ENCODE peak calls at places on chromosomes 7 and 10, in nine cellular contexts. One of them, this sample, is unnamed.

GRCh38 chr10:90947025-90947960 is 26.4 kb upstream of the ANKRD1 start:
- DNase-seq in NCI-H2081: no peak
- DNase-seq in activated CD8-positive, alpha-beta memory T cell treated with anti-CD3 and anti-CD28 coated beads, Interleukin-2, amount 50 U/mL, for 48 hours: no peak
- DNase-seq in SK-MEL-5: no peak
- DNase-seq in iPS DF 6.9: no peak
- DNase-seq in GM04504: no peak
- DNase-seq in GM13976: peak
- DNase-seq in type B pancreatic cell: no peak
- DNase-seq in SHP77: no peak
- DNase-seq in this sample: no peak

GRCh38 chr7:55486991-55487390 is 85.3 kb downstream of the VOPP1 start:
- DNase-seq in NCI-H2081: no peak
- DNase-seq in activated CD8-positive, alpha-beta memory T cell treated with anti-CD3 and anti-CD28 coated beads, Interleukin-2, amount 50 U/mL, for 48 hours: no peak
- DNase-seq in SK-MEL-5: no peak
- DNase-seq in iPS DF 6.9: no peak
- DNase-seq in GM04504: peak
- DNase-seq in GM13976: no peak
- DNase-seq in type B pancreatic cell: no peak
- DNase-seq in SHP77: no peak
- DNase-seq in this sample: no peak

GRCh38 chr7:44471436-44471835 is 19.0 kb downstream of the NUDCD3 start:
- DNase-seq in NCI-H2081: no peak
- DNase-seq in activated CD8-positive, alpha-beta memory T cell treated with anti-CD3 and anti-CD28 coated beads, Interleukin-2, amount 50 U/mL, for 48 hours: no peak
- DNase-seq in SK-MEL-5: no peak
- DNase-seq in iPS DF 6.9: no peak
- DNase-seq in GM04504: no peak
- DNase-seq in GM13976: no peak
- DNase-seq in type B pancreatic cell: no peak
- DNase-seq in SHP77: no peak
- DNase-seq in this sample: no peak

GRCh38 chr7:138004936-138005335 is 3.0 kb upstream of the CREB3L2 start:
- DNase-seq in NCI-H2081: no peak
- DNase-seq in activated CD8-positive, alpha-beta memory T cell treated with anti-CD3 and anti-CD28 coated beads, Interleukin-2, amount 50 U/mL, for 48 hours: no peak
- DNase-seq in SK-MEL-5: no peak
- DNase-seq in iPS DF 6.9: no peak
- DNase-seq in GM04504: no peak
- DNase-seq in GM13976: no peak
- DNase-seq in type B pancreatic cell: no peak
- DNase-seq in SHP77: no peak
- DNase-seq in this sample: no peak

GRCh38 chr10:112650588-112651030 is 203.6 kb downstream of the VTI1A start:
- DNase-seq in NCI-H2081: no peak
- DNase-seq in activated CD8-positive, alpha-beta memory T cell treated with anti-CD3 and anti-CD28 coated beads, Interleukin-2, amount 50 U/mL, for 48 hours: no peak
- DNase-seq in SK-MEL-5: no peak
- DNase-seq in iPS DF 6.9: no peak
- DNase-seq in GM04504: no peak
- DNase-seq in GM13976: no peak
- DNase-seq in type B pancreatic cell: no peak
- DNase-seq in SHP77: no peak
- DNase-seq in this sample: no peak

GRCh38 chr10:89219512-89220218 is 12.5 kb upstream of the CH25H start:
- DNase-seq in NCI-H2081: no peak
- DNase-seq in activated CD8-positive, alpha-beta memory T cell treated with anti-CD3 and anti-CD28 coated beads, Interleukin-2, amount 50 U/mL, for 48 hours: no peak
- DNase-seq in SK-MEL-5: no peak
- DNase-seq in iPS DF 6.9: no peak
- DNase-seq in GM04504: no peak
- DNase-seq in GM13976: no peak
- DNase-seq in type B pancreatic cell: no peak
- DNase-seq in SHP77: no peak
- DNase-seq in this sample: no peak

GRCh38 chr10:72951760-72952159 is 2.8 kb downstream of the PLA2G12B start:
- DNase-seq in NCI-H2081: no peak
- DNase-seq in activated CD8-positive, alpha-beta memory T cell treated with anti-CD3 and anti-CD28 coated beads, Interleukin-2, amount 50 U/mL, for 48 hours: no peak
- DNase-seq in SK-MEL-5: no peak
- DNase-seq in iPS DF 6.9: no peak
- DNase-seq in GM04504: no peak
- DNase-seq in GM13976: no peak
- DNase-seq in type B pancreatic cell: no peak
- DNase-seq in SHP77: no peak
- DNase-seq in this sample: no peak

GRCh38 chr7:84194484-84195260 is at the start of gene SEMA3A:
- DNase-seq in NCI-H2081: peak
- DNase-seq in activated CD8-positive, alpha-beta memory T cell treated with anti-CD3 and anti-CD28 coated beads, Interleukin-2, amount 50 U/mL, for 48 hours: peak
- DNase-seq in SK-MEL-5: peak
- DNase-seq in iPS DF 6.9: no peak
- DNase-seq in GM04504: peak
- DNase-seq in GM13976: no peak
- DNase-seq in type B pancreatic cell: no peak
- DNase-seq in SHP77: peak
- DNase-seq in this sample: no peak

GRCh38 chr7:112752576-112752975 is 37.6 kb downstream of the TMEM168 start:
- DNase-seq in NCI-H2081: no peak
- DNase-seq in activated CD8-positive, alpha-beta memory T cell treated with anti-CD3 and anti-CD28 coated beads, Interleukin-2, amount 50 U/mL, for 48 hours: no peak
- DNase-seq in SK-MEL-5: no peak
- DNase-seq in iPS DF 6.9: no peak
- DNase-seq in GM04504: no peak
- DNase-seq in GM13976: no peak
- DNase-seq in type B pancreatic cell: no peak
- DNase-seq in SHP77: no peak
- DNase-seq in this sample: no peak

GRCh38 chr7:23347682-23348180 is 48.6 kb downstream of the MALSU1 start:
- DNase-seq in NCI-H2081: peak
- DNase-seq in activated CD8-positive, alpha-beta memory T cell treated with anti-CD3 and anti-CD28 coated beads, Interleukin-2, amount 50 U/mL, for 48 hours: no peak
- DNase-seq in SK-MEL-5: peak
- DNase-seq in iPS DF 6.9: no peak
- DNase-seq in GM04504: peak
- DNase-seq in GM13976: peak
- DNase-seq in type B pancreatic cell: no peak
- DNase-seq in SHP77: no peak
- DNase-seq in this sample: no peak

GRCh38 chr10:69851306-69851705 is 49.6 kb downstream of the COL13A1 start:
- DNase-seq in NCI-H2081: no peak
- DNase-seq in activated CD8-positive, alpha-beta memory T cell treated with anti-CD3 and anti-CD28 coated beads, Interleukin-2, amount 50 U/mL, for 48 hours: no peak
- DNase-seq in SK-MEL-5: no peak
- DNase-seq in iPS DF 6.9: no peak
- DNase-seq in GM04504: no peak
- DNase-seq in GM13976: no peak
- DNase-seq in type B pancreatic cell: no peak
- DNase-seq in SHP77: no peak
- DNase-seq in this sample: no peak

GRCh38 chr7:131190146-131190545 is 137.5 kb upstream of the MKLN1 start:
- DNase-seq in NCI-H2081: no peak
- DNase-seq in activated CD8-positive, alpha-beta memory T cell treated with anti-CD3 and anti-CD28 coated beads, Interleukin-2, amount 50 U/mL, for 48 hours: no peak
- DNase-seq in SK-MEL-5: no peak
- DNase-seq in iPS DF 6.9: peak
- DNase-seq in GM04504: no peak
- DNase-seq in GM13976: no peak
- DNase-seq in type B pancreatic cell: no peak
- DNase-seq in SHP77: no peak
- DNase-seq in this sample: no peak

GRCh38 chr7:39357648-39358047 is 208.6 kb upstream of the YAE1 start:
- DNase-seq in NCI-H2081: no peak
- DNase-seq in activated CD8-positive, alpha-beta memory T cell treated with anti-CD3 and anti-CD28 coated beads, Interleukin-2, amount 50 U/mL, for 48 hours: no peak
- DNase-seq in SK-MEL-5: peak
- DNase-seq in iPS DF 6.9: no peak
- DNase-seq in GM04504: no peak
- DNase-seq in GM13976: no peak
- DNase-seq in type B pancreatic cell: no peak
- DNase-seq in SHP77: no peak
- DNase-seq in this sample: no peak

GRCh38 chr7:142800103-142800502 is 29.3 kb downstream of the PRSS2 start:
- DNase-seq in NCI-H2081: no peak
- DNase-seq in activated CD8-positive, alpha-beta memory T cell treated with anti-CD3 and anti-CD28 coated beads, Interleukin-2, amount 50 U/mL, for 48 hours: no peak
- DNase-seq in SK-MEL-5: no peak
- DNase-seq in iPS DF 6.9: no peak
- DNase-seq in GM04504: no peak
- DNase-seq in GM13976: no peak
- DNase-seq in type B pancreatic cell: no peak
- DNase-seq in SHP77: no peak
- DNase-seq in this sample: no peak

GRCh38 chr10:69186524-69186923 is 6.5 kb downstream of the SUPV3L1 start:
- DNase-seq in NCI-H2081: no peak
- DNase-seq in activated CD8-positive, alpha-beta memory T cell treated with anti-CD3 and anti-CD28 coated beads, Interleukin-2, amount 50 U/mL, for 48 hours: no peak
- DNase-seq in SK-MEL-5: no peak
- DNase-seq in iPS DF 6.9: no peak
- DNase-seq in GM04504: no peak
- DNase-seq in GM13976: no peak
- DNase-seq in type B pancreatic cell: no peak
- DNase-seq in SHP77: no peak
- DNase-seq in this sample: no peak

GRCh38 chr10:59366310-59366709 is 4.0 kb upstream of the FAM13C start:
- DNase-seq in NCI-H2081: no peak
- DNase-seq in activated CD8-positive, alpha-beta memory T cell treated with anti-CD3 and anti-CD28 coated beads, Interleukin-2, amount 50 U/mL, for 48 hours: no peak
- DNase-seq in SK-MEL-5: peak
- DNase-seq in iPS DF 6.9: no peak
- DNase-seq in GM04504: no peak
- DNase-seq in GM13976: no peak
- DNase-seq in type B pancreatic cell: no peak
- DNase-seq in SHP77: no peak
- DNase-seq in this sample: no peak

GRCh38 chr7:134645935-134646334 is 718 bp upstream of the BPGM start:
- DNase-seq in NCI-H2081: no peak
- DNase-seq in activated CD8-positive, alpha-beta memory T cell treated with anti-CD3 and anti-CD28 coated beads, Interleukin-2, amount 50 U/mL, for 48 hours: no peak
- DNase-seq in SK-MEL-5: peak
- DNase-seq in iPS DF 6.9: no peak
- DNase-seq in GM04504: peak
- DNase-seq in GM13976: no peak
- DNase-seq in type B pancreatic cell: no peak
- DNase-seq in SHP77: no peak
- DNase-seq in this sample: no peak

GRCh38 chr10:14838582-14839304 is 637 bp downstream of the HSPA14 start:
- DNase-seq in NCI-H2081: no peak
- DNase-seq in activated CD8-positive, alpha-beta memory T cell treated with anti-CD3 and anti-CD28 coated beads, Interleukin-2, amount 50 U/mL, for 48 hours: peak
- DNase-seq in SK-MEL-5: peak
- DNase-seq in iPS DF 6.9: no peak
- DNase-seq in GM04504: no peak
- DNase-seq in GM13976: peak
- DNase-seq in type B pancreatic cell: peak
- DNase-seq in SHP77: no peak
- DNase-seq in this sample: peak

GRCh38 chr10:69572159-69573055 is 815 bp downstream of the NEUROG3 start:
- DNase-seq in NCI-H2081: no peak
- DNase-seq in activated CD8-positive, alpha-beta memory T cell treated with anti-CD3 and anti-CD28 coated beads, Interleukin-2, amount 50 U/mL, for 48 hours: peak
- DNase-seq in SK-MEL-5: no peak
- DNase-seq in iPS DF 6.9: no peak
- DNase-seq in GM04504: no peak
- DNase-seq in GM13976: peak
- DNase-seq in type B pancreatic cell: no peak
- DNase-seq in SHP77: no peak
- DNase-seq in this sample: no peak

GRCh38 chr7:17408904-17409290 is 110.4 kb downstream of the AHR start:
- DNase-seq in NCI-H2081: no peak
- DNase-seq in activated CD8-positive, alpha-beta memory T cell treated with anti-CD3 and anti-CD28 coated beads, Interleukin-2, amount 50 U/mL, for 48 hours: no peak
- DNase-seq in SK-MEL-5: no peak
- DNase-seq in iPS DF 6.9: no peak
- DNase-seq in GM04504: no peak
- DNase-seq in GM13976: no peak
- DNase-seq in type B pancreatic cell: no peak
- DNase-seq in SHP77: no peak
- DNase-seq in this sample: no peak

GRCh38 chr7:120413164-120413563 is 140.2 kb downstream of the KCND2 start:
- DNase-seq in NCI-H2081: no peak
- DNase-seq in activated CD8-positive, alpha-beta memory T cell treated with anti-CD3 and anti-CD28 coated beads, Interleukin-2, amount 50 U/mL, for 48 hours: no peak
- DNase-seq in SK-MEL-5: no peak
- DNase-seq in iPS DF 6.9: no peak
- DNase-seq in GM04504: no peak
- DNase-seq in GM13976: no peak
- DNase-seq in type B pancreatic cell: no peak
- DNase-seq in SHP77: no peak
- DNase-seq in this sample: no peak

GRCh38 chr7:11193131-11193867 is 219.6 kb downstream of the PHF14 start:
- DNase-seq in NCI-H2081: peak
- DNase-seq in activated CD8-positive, alpha-beta memory T cell treated with anti-CD3 and anti-CD28 coated beads, Interleukin-2, amount 50 U/mL, for 48 hours: no peak
- DNase-seq in SK-MEL-5: no peak
- DNase-seq in iPS DF 6.9: peak
- DNase-seq in GM04504: no peak
- DNase-seq in GM13976: no peak
- DNase-seq in type B pancreatic cell: no peak
- DNase-seq in SHP77: peak
- DNase-seq in this sample: no peak

GRCh38 chr10:110207805-110208613 is 604 bp downstream of the MXI1 start:
- DNase-seq in NCI-H2081: no peak
- DNase-seq in activated CD8-positive, alpha-beta memory T cell treated with anti-CD3 and anti-CD28 coated beads, Interleukin-2, amount 50 U/mL, for 48 hours: peak
- DNase-seq in SK-MEL-5: no peak
- DNase-seq in iPS DF 6.9: no peak
- DNase-seq in GM04504: no peak
- DNase-seq in GM13976: peak
- DNase-seq in type B pancreatic cell: no peak
- DNase-seq in SHP77: no peak
- DNase-seq in this sample: peak

GRCh38 chr10:99595770-99596465 is 24.3 kb downstream of the SLC25A28 start:
- DNase-seq in NCI-H2081: no peak
- DNase-seq in activated CD8-positive, alpha-beta memory T cell treated with anti-CD3 and anti-CD28 coated beads, Interleukin-2, amount 50 U/mL, for 48 hours: no peak
- DNase-seq in SK-MEL-5: no peak
- DNase-seq in iPS DF 6.9: no peak
- DNase-seq in GM04504: no peak
- DNase-seq in GM13976: no peak
- DNase-seq in type B pancreatic cell: no peak
- DNase-seq in SHP77: no peak
- DNase-seq in this sample: no peak

GRCh38 chr7:35993663-35994622 is 159.1 kb upstream of the EEPD1 start:
- DNase-seq in NCI-H2081: no peak
- DNase-seq in activated CD8-positive, alpha-beta memory T cell treated with anti-CD3 and anti-CD28 coated beads, Interleukin-2, amount 50 U/mL, for 48 hours: no peak
- DNase-seq in SK-MEL-5: no peak
- DNase-seq in iPS DF 6.9: no peak
- DNase-seq in GM04504: no peak
- DNase-seq in GM13976: no peak
- DNase-seq in type B pancreatic cell: no peak
- DNase-seq in SHP77: no peak
- DNase-seq in this sample: no peak

GRCh38 chr7:45196374-45196773 is 38.8 kb downstream of the RAMP3 start:
- DNase-seq in NCI-H2081: no peak
- DNase-seq in activated CD8-positive, alpha-beta memory T cell treated with anti-CD3 and anti-CD28 coated beads, Interleukin-2, amount 50 U/mL, for 48 hours: peak
- DNase-seq in SK-MEL-5: no peak
- DNase-seq in iPS DF 6.9: no peak
- DNase-seq in GM04504: no peak
- DNase-seq in GM13976: no peak
- DNase-seq in type B pancreatic cell: no peak
- DNase-seq in SHP77: no peak
- DNase-seq in this sample: peak

GRCh38 chr7:130926021-130926691 is 192.1 kb upstream of the KLF14 start:
- DNase-seq in NCI-H2081: no peak
- DNase-seq in activated CD8-positive, alpha-beta memory T cell treated with anti-CD3 and anti-CD28 coated beads, Interleukin-2, amount 50 U/mL, for 48 hours: no peak
- DNase-seq in SK-MEL-5: no peak
- DNase-seq in iPS DF 6.9: no peak
- DNase-seq in GM04504: no peak
- DNase-seq in GM13976: no peak
- DNase-seq in type B pancreatic cell: no peak
- DNase-seq in SHP77: no peak
- DNase-seq in this sample: no peak

GRCh38 chr7:102284399-102284798 is 2.3 kb upstream of the SH2B2 start:
- DNase-seq in NCI-H2081: no peak
- DNase-seq in activated CD8-positive, alpha-beta memory T cell treated with anti-CD3 and anti-CD28 coated beads, Interleukin-2, amount 50 U/mL, for 48 hours: no peak
- DNase-seq in SK-MEL-5: no peak
- DNase-seq in iPS DF 6.9: no peak
- DNase-seq in GM04504: no peak
- DNase-seq in GM13976: no peak
- DNase-seq in type B pancreatic cell: no peak
- DNase-seq in SHP77: no peak
- DNase-seq in this sample: no peak

GRCh38 chr10:56319386-56319785 is 41.7 kb downstream of the ZWINT start:
- DNase-seq in NCI-H2081: no peak
- DNase-seq in activated CD8-positive, alpha-beta memory T cell treated with anti-CD3 and anti-CD28 coated beads, Interleukin-2, amount 50 U/mL, for 48 hours: no peak
- DNase-seq in SK-MEL-5: no peak
- DNase-seq in iPS DF 6.9: no peak
- DNase-seq in GM04504: no peak
- DNase-seq in GM13976: peak
- DNase-seq in type B pancreatic cell: no peak
- DNase-seq in SHP77: no peak
- DNase-seq in this sample: no peak

GRCh38 chr10:14477408-14477710 is 146.6 kb upstream of the FRMD4A start:
- DNase-seq in NCI-H2081: no peak
- DNase-seq in activated CD8-positive, alpha-beta memory T cell treated with anti-CD3 and anti-CD28 coated beads, Interleukin-2, amount 50 U/mL, for 48 hours: no peak
- DNase-seq in SK-MEL-5: no peak
- DNase-seq in iPS DF 6.9: no peak
- DNase-seq in GM04504: peak
- DNase-seq in GM13976: no peak
- DNase-seq in type B pancreatic cell: no peak
- DNase-seq in SHP77: no peak
- DNase-seq in this sample: no peak

This sample was measured in activated T-helper 9 cell treated with anti-CD3 and anti-CD28 coated beads, Interleukin-2, amount 50 U/mL, for 16 hours.